ENCODE peak calls at places on chromosomes 1 and 21, in ten cellular contexts. D is heart right ventricle, K is cardiac fibroblast, V is suprapubic skin, E is upper lobe of right lung, P is psoas muscle, C is GM13976, N is pancreas, W is lower lobe of right lung, I is foreskin fibroblast. S is an unnamed sample.

GRCh38 chr1:26138974-26139558 is 19.8 kb upstream of the FAM110D start:
- DNase-seq in D (no peak), K (no peak), V (no peak), E (no peak), P (no peak), C (no peak), N (no peak), W (no peak), I (no peak), S (no peak)

GRCh38 chr1:236354330-236355147 is 39.5 kb upstream of the EDARADD start:
- DNase-seq in D (no peak), K (peak), V (no peak), E (no peak), P (no peak), C (no peak), N (no peak), W (no peak), I (no peak), S (no peak)

GRCh38 chr1:192521734-192522133 is 53.8 kb upstream of the RGS1 start:
- DNase-seq in D (no peak), K (no peak), V (no peak), E (no peak), P (no peak), C (no peak), N (no peak), W (no peak), I (no peak), S (no peak)

GRCh38 chr1:242211254-242212022 is 212.5 kb upstream of the MAP1LC3C start:
- DNase-seq in D (no peak), K (no peak), V (no peak), E (no peak), P (no peak), C (no peak), N (no peak), W (no peak), I (no peak), S (no peak)

GRCh38 chr1:27351541-27352107 is 9.8 kb downstream of the SYTL1 start:
- DNase-seq in D (no peak), K (no peak), V (no peak), E (no peak), P (no peak), C (no peak), N (no peak), W (no peak), I (no peak), S (no peak)

GRCh38 chr1:84686203-84686602 is 4.1 kb downstream of the SSX2IP start:
- DNase-seq in D (no peak), K (no peak), V (no peak), E (no peak), P (no peak), C (no peak), N (no peak), W (no peak), I (no peak), S (no peak)

GRCh38 chr21:40143822-40144525 is 276.7 kb downstream of the PCP4 start:
- DNase-seq in D (peak), K (peak), V (no peak), E (no peak), P (peak), C (peak), N (peak), W (no peak), I (peak), S (no peak)

GRCh38 chr1:156692958-156693857 is 12.2 kb downstream of the CRABP2 start:
- DNase-seq in D (no peak), K (no peak), V (no peak), E (no peak), P (no peak), C (no peak), N (peak), W (peak), I (no peak), S (no peak)

GRCh38 chr1:172163479-172164215 is 256.8 kb upstream of the C1orf105 start:
- DNase-seq in D (no peak), K (peak), V (no peak), E (no peak), P (no peak), C (no peak), N (no peak), W (no peak), I (peak), S (no peak)

GRCh38 chr1:185453496-185454192 is 136.6 kb upstream of the IVNS1ABP start:
- DNase-seq in D (no peak), K (peak), V (no peak), E (no peak), P (no peak), C (no peak), N (no peak), W (no peak), I (peak), S (no peak)

GRCh38 chr1:185864889-185865288 is 130.7 kb downstream of the HMCN1 start:
- DNase-seq in D (no peak), K (peak), V (no peak), E (no peak), P (no peak), C (no peak), N (no peak), W (no peak), I (peak), S (no peak)

GRCh38 chr1:39398278-39399010 is 93.0 kb upstream of the BMP8A start:
- DNase-seq in D (peak), K (peak), V (peak), E (peak), P (peak), C (no peak), N (no peak), W (peak), I (peak), S (no peak)

GRCh38 chr21:46056450-46056903 is 41.4 kb upstream of the COL6A2 start:
- DNase-seq in D (peak), K (peak), V (peak), E (peak), P (peak), C (no peak), N (no peak), W (peak), I (peak), S (no peak)

DNA sequence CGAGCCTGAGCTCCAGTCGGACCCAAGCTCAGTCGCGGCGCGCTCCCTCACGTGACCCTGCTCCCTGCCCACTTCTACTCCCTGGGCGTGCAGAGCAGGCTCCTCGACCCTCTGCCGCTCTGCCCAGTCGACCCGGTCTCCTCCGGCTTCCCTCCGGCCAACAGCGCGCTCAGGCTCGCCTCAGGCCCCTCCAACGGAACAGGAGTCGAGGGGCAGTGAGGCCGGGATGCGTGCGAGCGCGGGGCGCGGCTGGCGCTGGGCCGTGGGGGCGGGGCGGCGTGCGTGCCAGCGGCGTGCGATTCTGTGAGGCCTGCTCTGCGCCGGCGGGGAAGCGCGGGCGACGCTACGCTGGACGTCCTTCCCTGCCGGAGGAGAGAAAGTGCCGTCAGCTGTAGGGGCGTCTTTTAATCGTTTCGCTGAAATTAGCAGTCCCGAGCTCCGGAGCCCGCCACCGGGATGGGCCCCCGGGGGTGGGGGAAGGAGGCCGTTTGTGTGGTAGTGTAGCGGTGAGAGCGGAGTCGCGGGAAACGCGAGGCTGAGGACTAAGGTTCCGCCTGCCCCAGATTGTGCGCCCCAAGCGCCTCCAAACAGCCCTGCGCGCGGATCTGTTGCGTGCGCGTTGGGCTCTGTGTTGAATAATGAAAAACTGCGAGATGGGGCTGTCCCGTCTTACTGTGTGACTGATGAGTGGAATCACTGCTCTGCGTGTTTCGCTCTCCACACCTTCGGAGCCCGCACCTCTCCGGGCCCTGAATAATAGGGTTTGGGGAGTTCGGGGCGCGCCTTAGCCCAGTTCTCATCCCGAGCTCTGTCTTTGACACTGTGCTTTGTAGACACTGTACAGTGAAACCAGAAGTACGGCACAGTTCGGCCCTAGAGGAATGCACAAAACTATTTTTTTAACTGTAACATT is at the start of gene ACBD6:
- DNase-seq in D (peak), K (peak), V (peak), E (peak), P (peak), C (peak), N (peak), W (peak), I (peak), S (peak)
- TF ChIP-seq CTCF in D (no peak), K (peak), V (no peak), E (peak), P (no peak), C (no peak), N (no peak), W (peak), I (no peak), S (no peak)

DNA sequence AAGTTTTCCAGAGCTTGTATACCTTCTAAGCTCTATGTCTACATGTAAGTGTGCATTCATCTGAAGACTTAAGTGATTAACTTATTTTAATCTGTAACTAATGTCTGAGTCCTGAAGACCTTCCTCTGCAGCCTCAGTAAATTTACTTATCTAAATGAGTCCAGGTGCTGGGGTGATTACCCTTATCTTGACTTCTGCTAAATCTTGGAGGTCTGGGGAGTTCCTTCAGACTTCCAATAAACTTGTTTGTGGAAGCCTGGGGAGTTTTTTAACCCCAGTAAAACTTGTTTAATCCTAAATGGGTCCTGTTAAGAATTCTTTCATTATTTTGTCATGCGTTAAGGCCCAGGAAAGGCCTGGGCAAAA is 37.0 kb downstream of the RSPH1 start:
- DNase-seq in D (no peak), K (no peak), V (no peak), E (no peak), P (no peak), C (no peak), N (no peak), W (no peak), I (no peak), S (no peak)
- TF ChIP-seq CTCF in D (no peak), K (no peak), V (no peak), E (no peak), P (no peak), C (no peak), N (no peak), W (no peak), I (no peak), S (no peak)

GRCh38 chr1:33119532-33120217 is 38.7 kb downstream of the AZIN2 start:
- DNase-seq in D (no peak), K (no peak), V (no peak), E (no peak), P (no peak), C (peak), N (no peak), W (no peak), I (peak), S (no peak)
- TF ChIP-seq CTCF in D (no peak), K (peak), V (no peak), E (no peak), P (no peak), C (no peak), N (no peak), W (no peak), I (no peak), S (no peak)

GRCh38 chr1:32741417-32742131 is 39.0 kb upstream of the SYNC start:
- DNase-seq in D (no peak), K (no peak), V (no peak), E (peak), P (peak), C (peak), N (peak), W (no peak), I (peak), S (peak)
- TF ChIP-seq CTCF in D (peak), K (peak), V (no peak), E (peak), P (peak), C (no peak), N (no peak), W (no peak), I (peak), S (no peak)

S was measured in activated B cell treated with CpG ODN at 0.5 μM for 24 hours.